ENCODE peak calls at places on chromosomes 4 and X, in ten cellular contexts. M is activated gamma-delta T cell treated with Interleukin-2 at 50 U/mL for 16 hours; O is T-helper 2 cell; R is HTR-8/SVneo; V is stimulated activated CD4-positive, alpha-beta T cell treated with anti-CD3 and anti-CD28 coated beads, Interleukin-1b, Interleukin-23, amount 100 ng/mL, for 1 hour; D is pancreas; J is activated naive CD4-positive, alpha-beta T cell treated with Interleukin-2 at 50 U/mL for 16 hours; G is nucleus accumbens; H is right lobe of liver; L is tibial artery. P is an unnamed sample.

GRCh38 chrX:1221296-1221845 is 8.9 kb upstream of the CRLF2 start:
- DNase-seq in M (no peak), O (no peak), R (no peak), V (no peak), D (peak), J (no peak), G (no peak), H (no peak), L (no peak), P (no peak)

GRCh38 chr4:48017108-48017527 is 546 bp downstream of the NIPAL1 start:
- DNase-seq in M (peak), O (peak), R (peak), V (no peak), D (peak), J (peak), G (peak), H (peak), L (no peak), P (no peak)

GRCh38 chrX:27675493-27675892 is 85.3 kb downstream of the DCAF8L2 start:
- DNase-seq in M (no peak), O (no peak), R (peak), V (no peak), D (no peak), J (no peak), G (no peak), H (no peak), L (no peak), P (no peak)

GRCh38 chrX:23493941-23494374 is 159.3 kb downstream of the PTCHD1 start:
- DNase-seq in M (no peak), O (no peak), R (no peak), V (no peak), D (no peak), J (no peak), G (no peak), H (no peak), L (no peak), P (no peak)

GRCh38 chr4:25144870-25145481 is 15.3 kb downstream of the SEPSECS start:
- DNase-seq in M (no peak), O (no peak), R (peak), V (no peak), D (no peak), J (no peak), G (no peak), H (no peak), L (no peak), P (no peak)

GRCh38 chr4:78268607-78269006 is 211.5 kb downstream of the FRAS1 start:
- DNase-seq in M (no peak), O (no peak), R (no peak), V (no peak), D (no peak), J (no peak), G (no peak), H (no peak), L (no peak), P (no peak)

GRCh38 chr4:8848507-8849265 is 23.0 kb downstream of the HMX1 start:
- DNase-seq in M (no peak), O (no peak), R (no peak), V (no peak), D (no peak), J (no peak), G (no peak), H (peak), L (no peak), P (no peak)

GRCh38 chr4:188196134-188196735 is 57.0 kb downstream of the TRIML1 start:
- DNase-seq in M (no peak), O (no peak), R (no peak), V (no peak), D (no peak), J (no peak), G (no peak), H (no peak), L (no peak), P (no peak)

GRCh38 chr4:52869196-52869595 is 7.1 kb downstream of the RASL11B start:
- DNase-seq in M (no peak), O (no peak), R (no peak), V (no peak), D (no peak), J (no peak), G (peak), H (no peak), L (peak), P (no peak)

GRCh38 chr4:14627038-14627437 is 375.2 kb upstream of the CPEB2 start:
- DNase-seq in M (no peak), O (no peak), R (no peak), V (no peak), D (no peak), J (no peak), G (no peak), H (no peak), L (no peak), P (no peak)

GRCh38 chrX:87475793-87476192 is 41.8 kb upstream of the KLHL4 start:
- DNase-seq in M (no peak), O (no peak), R (no peak), V (no peak), D (no peak), J (no peak), G (no peak), H (no peak), L (no peak), P (no peak)

GRCh38 chrX:41594634-41595033 is 94.1 kb upstream of the GPR34 start:
- DNase-seq in M (no peak), O (no peak), R (no peak), V (no peak), D (no peak), J (no peak), G (no peak), H (no peak), L (no peak), P (no peak)

GRCh38 chrX:10109695-10110094 is 47.1 kb upstream of the CLCN4 start:
- DNase-seq in M (no peak), O (no peak), R (no peak), V (no peak), D (no peak), J (no peak), G (peak), H (no peak), L (no peak), P (no peak)

GRCh38 chr4:13170131-13170530 is 314.0 kb downstream of the RAB28 start:
- DNase-seq in M (no peak), O (no peak), R (no peak), V (no peak), D (no peak), J (no peak), G (no peak), H (no peak), L (no peak), P (no peak)

GRCh38 chr4:75995727-75996126 is 5.0 kb upstream of the SDAD1 start:
- DNase-seq in M (no peak), O (no peak), R (peak), V (no peak), D (no peak), J (peak), G (no peak), H (no peak), L (no peak), P (no peak)

GRCh38 chrX:149647505-149647904 is 15.9 kb upstream of the TMEM185A start:
- DNase-seq in M (no peak), O (no peak), R (no peak), V (no peak), D (peak), J (no peak), G (no peak), H (no peak), L (no peak), P (no peak)

GRCh38 chr4:37976991-37977470 is 16.8 kb downstream of the PTTG2 start:
- DNase-seq in M (peak), O (peak), R (peak), V (peak), D (peak), J (peak), G (peak), H (peak), L (peak), P (peak)

GRCh38 chr4:145168578-145169187 is 11.7 kb downstream of the OTUD4 start:
- DNase-seq in M (no peak), O (no peak), R (no peak), V (no peak), D (no peak), J (no peak), G (no peak), H (no peak), L (no peak), P (no peak)

GRCh38 chrX:103817502-103817901 is 14.6 kb downstream of the RAB9B start:
- DNase-seq in M (peak), O (no peak), R (no peak), V (no peak), D (no peak), J (no peak), G (no peak), H (no peak), L (no peak), P (no peak)

GRCh38 chr4:182478475-182478874 is 235.3 kb downstream of the TENM3 start:
- DNase-seq in M (no peak), O (no peak), R (peak), V (no peak), D (no peak), J (no peak), G (no peak), H (no peak), L (no peak), P (no peak)

GRCh38 chrX:3697220-3697684 is 16.2 kb downstream of the PRKX start:
- DNase-seq in M (no peak), O (no peak), R (no peak), V (no peak), D (no peak), J (no peak), G (no peak), H (no peak), L (no peak), P (no peak)

P was measured in cortex of kidney.